ENCODE peak calls at places on chromosomes 13 and 19, in nine cellular contexts. Z, D, M, Y, B, U, N, O and I are unnamed samples.

GRCh38 chr13:40982772-40983171 is 36.3 kb downstream of the ELF1 start:
- DNase-seq in Z (no peak), D (peak; percentile 90), M (peak; percentile 40), Y (no peak), B (no peak), U (no peak), N (peak; percentile 51), O (peak; percentile 44), I (no peak)

GRCh38 chr19:3804429-3804828 is 18.2 kb upstream of the MATK start:
- DNase-seq in Z (no peak), D (no peak), M (no peak), Y (no peak), B (no peak), U (no peak), N (no peak), O (no peak), I (no peak)

GRCh38 chr19:11448923-11449554 is 13.6 kb downstream of the PRKCSH start:
- DNase-seq in Z (no peak), D (no peak), M (no peak), Y (no peak), B (no peak), U (no peak), N (no peak), O (no peak), I (no peak)

GRCh38 chr19:11165486-11166030 is 10.0 kb upstream of the SPC24 start:
- DNase-seq in Z (no peak), D (no peak), M (no peak), Y (no peak), B (no peak), U (no peak), N (peak; percentile 60), O (peak; percentile 68), I (no peak)

GRCh38 chr13:44385847-44386246 is 12.2 kb downstream of the SERP2 start:
- DNase-seq in Z (no peak), D (no peak), M (no peak), Y (no peak), B (no peak), U (no peak), N (no peak), O (no peak), I (no peak)

GRCh38 chr13:36925603-36926002 is 5.6 kb upstream of the SMAD9 start:
- DNase-seq in Z (no peak), D (no peak), M (no peak), Y (no peak), B (no peak), U (no peak), N (no peak), O (no peak), I (no peak)

GRCh38 chr13:111115841-111116500 is 861 bp downstream of the ARHGEF7 start:
- DNase-seq in Z (no peak), D (no peak), M (peak; percentile 47), Y (no peak), B (no peak), U (no peak), N (peak; percentile 91), O (peak; percentile 94), I (peak; percentile 23)

GRCh38 chr13:93984876-93985275 is 494.6 kb downstream of the DCT start:
- DNase-seq in Z (no peak), D (no peak), M (peak; percentile 40), Y (no peak), B (no peak), U (no peak), N (no peak), O (no peak), I (no peak)

GRCh38 chr13:50116430-50116973 is 101.3 kb downstream of the KCNRG start:
- DNase-seq in Z (no peak), D (no peak), M (no peak), Y (no peak), B (no peak), U (no peak), N (peak; percentile 20), O (peak; percentile 55), I (no peak)

GRCh38 chr13:54185785-54186184 is 1157.2 kb downstream of the OLFM4 start:
- DNase-seq in Z (no peak), D (no peak), M (peak; percentile 93), Y (no peak), B (no peak), U (no peak), N (no peak), O (no peak), I (no peak)

GRCh38 chr13:30340367-30341184 is 33.2 kb upstream of the KATNAL1 start:
- DNase-seq in Z (no peak), D (no peak), M (peak; percentile 57), Y (no peak), B (no peak), U (peak; percentile 86), N (peak; percentile 95), O (peak; percentile 97), I (peak; percentile 16)

GRCh38 chr19:45069056-45069455 is 7.2 kb downstream of the ZNF296 start:
- DNase-seq in Z (no peak), D (peak; percentile 9), M (peak; percentile 71), Y (no peak), B (no peak), U (no peak), N (peak; percentile 48), O (peak; percentile 43), I (peak; percentile 76)

GRCh38 chr19:38736036-38736412 is 8.2 kb downstream of the CAPN12 start:
- DNase-seq in Z (peak; percentile 38), D (peak; percentile 80), M (peak; percentile 61), Y (no peak), B (peak; percentile 27), U (peak; percentile 89), N (peak; percentile 15), O (peak; percentile 79), I (no peak)

GRCh38 chr13:57425531-57425930 is 206.0 kb upstream of the PCDH17 start:
- DNase-seq in Z (no peak), D (no peak), M (no peak), Y (no peak), B (no peak), U (no peak), N (no peak), O (no peak), I (no peak)

GRCh38 chr13:105773887-105774538 is 761.4 kb downstream of the EFNB2 start:
- DNase-seq in Z (no peak), D (no peak), M (peak; percentile 75), Y (no peak), B (no peak), U (no peak), N (peak; percentile 4), O (no peak), I (no peak)

GRCh38 chr13:110874508-110874960 is 40.3 kb downstream of the ANKRD10 start:
- DNase-seq in Z (peak; percentile 23), D (no peak), M (peak; percentile 76), Y (no peak), B (no peak), U (peak; percentile 96), N (peak; percentile 58), O (peak; percentile 86), I (peak; percentile 43)

GRCh38 chr19:13057744-13058143 is 44.9 kb downstream of the LYL1 start:
- DNase-seq in Z (no peak), D (no peak), M (no peak), Y (no peak), B (no peak), U (no peak), N (no peak), O (no peak), I (no peak)

GRCh38 chr13:42047561-42048322 is 706 bp upstream of the DGKH start:
- DNase-seq in Z (no peak), D (peak; percentile 52), M (peak; percentile 79), Y (no peak), B (no peak), U (no peak), N (peak; percentile 73), O (peak; percentile 78), I (peak; percentile 14)

GRCh38 chr19:47419789-47420188 is 462 bp upstream of the MEIS3 start:
- DNase-seq in Z (no peak), D (no peak), M (no peak), Y (no peak), B (no peak), U (no peak), N (no peak), O (no peak), I (no peak)

GRCh38 chr13:80036845-80037504 is 304.0 kb downstream of the SPRY2 start:
- DNase-seq in Z (no peak), D (no peak), M (no peak), Y (no peak), B (no peak), U (no peak), N (no peak), O (no peak), I (no peak)